ENCODE peak calls at places on chromosomes 13 and 19, in four cellular contexts. G is osteocyte; U is EH; K is stimulated activated CD8-positive, alpha-beta memory T cell treated with anti-CD3 and anti-CD28 coated beads, Interleukin-7, amount 100 ng/mL, for 24 hours. D is an unnamed sample.

GRCh38 chr13:22107549-22107948 is 436.7 kb downstream of the FGF9 start:
- DNase-seq in G (no peak), U (no peak), K (no peak), D (no peak)

GRCh38 chr13:24127116-24127631 is 33.3 kb upstream of the SPATA13 start:
- DNase-seq in G (no peak), U (peak; percentile 43), K (no peak), D (no peak)

GRCh38 chr13:99821741-99822140 is 149.8 kb downstream of the ZIC5 start:
- DNase-seq in G (no peak), U (no peak), K (no peak), D (no peak)

GRCh38 chr13:22451345-22451744 is 729.4 kb upstream of the SGCG start:
- DNase-seq in G (no peak), U (no peak), K (no peak), D (no peak)

GRCh38 chr19:43624933-43625332 is 5.5 kb upstream of the ZNF428 start:
- DNase-seq in G (no peak), U (no peak), K (peak; percentile 75), D (no peak)

GRCh38 chr19:11767633-11768133 is 883 bp downstream of the ZNF441 start:
- DNase-seq in G (no peak), U (peak; percentile 50), K (no peak), D (no peak)

GRCh38 chr13:42553098-42554046 is 20.6 kb upstream of the TNFSF11 start:
- DNase-seq in G (no peak), U (peak; percentile 30), K (no peak), D (no peak)

GRCh38 chr19:49887653-49888477 is 8.8 kb downstream of the IL4I1 start:
- DNase-seq in G (no peak), U (no peak), K (no peak), D (no peak)

GRCh38 chr13:51287758-51288157 is 51.7 kb upstream of the SERPINE3 start:
- DNase-seq in G (no peak), U (no peak), K (no peak), D (no peak)

GRCh38 chr13:32309812-32310706 is 5.1 kb downstream of the ZAR1L start:
- DNase-seq in G (no peak), U (peak; percentile 70), K (no peak), D (no peak)

GRCh38 chr19:11152318-11153062 is 3.1 kb downstream of the SPC24 start:
- DNase-seq in G (no peak), U (peak; percentile 74), K (no peak), D (peak; percentile 95)

GRCh38 chr19:51786651-51787494 is 8.1 kb upstream of the FPR3 start:
- DNase-seq in G (no peak), U (no peak), K (no peak), D (peak; percentile 21)

GRCh38 chr19:34248941-34249340 is 5.4 kb upstream of the GARRE1 start:
- DNase-seq in G (no peak), U (no peak), K (no peak), D (no peak)

GRCh38 chr13:70571221-70571620 is 463.0 kb upstream of the KLHL1 start:
- DNase-seq in G (no peak), U (no peak), K (no peak), D (no peak)

GRCh38 chr19:42068756-42069571 is 1.0 kb downstream of the GRIK5 start:
- DNase-seq in G (no peak), U (no peak), K (no peak), D (no peak)

GRCh38 chr19:36436531-36436930 is 18.1 kb upstream of the ZFP82 start:
- DNase-seq in G (no peak), U (no peak), K (no peak), D (no peak)

GRCh38 chr13:46687810-46688209 is 109.2 kb downstream of the ESD start:
- DNase-seq in G (no peak), U (peak; percentile 41), K (no peak), D (no peak)

GRCh38 chr19:6076291-6076665 is 34.0 kb downstream of the RFX2 start:
- DNase-seq in G (no peak), U (no peak), K (no peak), D (no peak)

GRCh38 chr13:62483774-62484173 is 1068.1 kb upstream of the PCDH20 start:
- DNase-seq in G (no peak), U (no peak), K (no peak), D (no peak)

GRCh38 chr13:74264333-74264732 is 130.1 kb upstream of the KLF12 start:
- DNase-seq in G (no peak), U (no peak), K (no peak), D (no peak)

GRCh38 chr13:20882206-20882605 is 20.3 kb downstream of the XPO4 start:
- DNase-seq in G (no peak), U (peak; percentile 42), K (no peak), D (no peak)

GRCh38 chr19:17865364-17866311 is 5.9 kb downstream of the RPL18A start:
- DNase-seq in G (no peak), U (peak; percentile 32), K (no peak), D (no peak)

GRCh38 chr13:93715866-93716265 is 489.3 kb downstream of the GPC6 start:
- DNase-seq in G (no peak), U (no peak), K (no peak), D (no peak)

GRCh38 chr13:48349525-48349924 is 46.0 kb downstream of the RB1 start:
- DNase-seq in G (no peak), U (no peak), K (no peak), D (no peak)

GRCh38 chr13:42497798-42498197 is 76.2 kb upstream of the TNFSF11 start:
- DNase-seq in G (no peak), U (no peak), K (no peak), D (no peak)

GRCh38 chr19:46783670-46784069 is 4.7 kb downstream of the SLC1A5 start:
- DNase-seq in G (no peak), U (no peak), K (no peak), D (no peak)

GRCh38 chr19:29882719-29883105 is 59.3 kb upstream of the URI1 start:
- DNase-seq in G (no peak), U (no peak), K (no peak), D (no peak)

GRCh38 chr13:21971662-21972635 is 301.1 kb downstream of the FGF9 start:
- DNase-seq in G (no peak), U (peak; percentile 33), K (no peak), D (no peak)

GRCh38 chr13:74450976-74451375 is 316.8 kb upstream of the KLF12 start:
- DNase-seq in G (no peak), U (peak; percentile 16), K (no peak), D (no peak)

GRCh38 chr19:6743714-6744380 is 4.4 kb downstream of the TRIP10 start:
- DNase-seq in G (no peak), U (no peak), K (no peak), D (no peak)

GRCh38 chr19:50796634-50797428 is 6.6 kb downstream of the ACP4 start:
- DNase-seq in G (no peak), U (no peak), K (no peak), D (no peak)

GRCh38 chr13:70170689-70171088 is 62.4 kb upstream of the KLHL1 start:
- DNase-seq in G (no peak), U (no peak), K (no peak), D (no peak)

GRCh38 chr19:47028372-47028672 is 8.7 kb downstream of the NPAS1 start:
- DNase-seq in G (no peak), U (no peak), K (no peak), D (no peak)

GRCh38 chr19:8310342-8311055 is 2.3 kb upstream of the CD320 start:
- DNase-seq in G (peak; percentile 59), U (no peak), K (no peak), D (no peak)

GRCh38 chr19:6424190-6424938 is at the start of gene KHSRP:
- DNase-seq in G (no peak), U (peak; percentile 7), K (no peak), D (no peak)

GRCh38 chr19:16460454-16460853 is 11.3 kb downstream of the EPS15L1 start:
- DNase-seq in G (no peak), U (no peak), K (no peak), D (no peak)

GRCh38 chr13:25169951-25170553 is 2.0 kb downstream of the AMER2 start:
- DNase-seq in G (peak; percentile 82), U (no peak), K (no peak), D (peak; percentile 78)

D was measured in esophagus muscularis mucosa.